ENCODE peak calls at places on chromosomes 7 and 10, in eight cellular contexts. B is amniotic stem cell; M is activated CD4-positive, alpha-beta T cell treated with anti-CD3 and anti-CD28 coated beads, Interleukin-2, amount 50 U/mL, for 1 hour; D is nephron progenitor cell; A is foreskin fibroblast; O is Peyer's patch; L is AG10803; N is activated T-helper 1 cell treated with anti-CD3 and anti-CD28 coated beads, Interleukin-2, amount 50 U/mL, for 16 hours. H is an unnamed sample.

GRCh38 chr10:124629410-124629809 is 114.8 kb downstream of the FAM53B start:
- DNase-seq in N (no peak), B (no peak), L (peak; percentile 39), M (no peak), A (no peak), D (no peak), O (no peak), H (no peak)

GRCh38 chr7:20738517-20739481 is 47.9 kb downstream of the SP8 start:
- DNase-seq in B (no peak), A (no peak), N (no peak), M (no peak), L (no peak), D (no peak), O (no peak), H (no peak)

GRCh38 chr7:9983048-9983447 is 990.6 kb upstream of the PHF14 start:
- DNase-seq in B (no peak), M (no peak), O (no peak), L (no peak), D (no peak), A (no peak), N (no peak), H (no peak)

GRCh38 chr10:132987671-132988571 is 45.6 kb upstream of the CFAP46 start:
- DNase-seq in O (no peak), N (no peak), M (no peak), A (peak; percentile 95), D (no peak), L (peak; percentile 97), B (peak; percentile 78), H (peak; percentile 44)

GRCh38 chr10:50224330-50224952 is 26.9 kb downstream of the ASAH2 start:
- DNase-seq in O (peak; percentile 68), A (peak; percentile 66), B (peak; percentile 53), D (peak; percentile 12), N (no peak), M (no peak), L (peak; percentile 61), H (peak; percentile 19)

GRCh38 chr10:124508070-124508667 is 46.5 kb downstream of the LHPP start:
- DNase-seq in D (no peak), M (no peak), O (no peak), A (no peak), L (no peak), B (no peak), N (no peak), H (no peak)

GRCh38 chr7:87144173-87144657 is 8.0 kb upstream of the DMTF1 start:
- DNase-seq in N (no peak), O (no peak), L (no peak), B (no peak), D (no peak), A (no peak), M (no peak), H (no peak)

GRCh38 chr7:41058986-41059741 is 643.7 kb downstream of the INHBA start:
- DNase-seq in B (no peak), D (no peak), O (no peak), A (peak; percentile 33), N (no peak), M (no peak), L (no peak), H (no peak)

GRCh38 chr10:13054844-13055243 is 45.1 kb upstream of the OPTN start:
- DNase-seq in M (no peak), D (no peak), N (no peak), O (no peak), B (no peak), A (no peak), L (no peak), H (no peak)

GRCh38 chr7:55065511-55066229 is 46.9 kb downstream of the EGFR start:
- DNase-seq in O (no peak), B (peak; percentile 83), L (peak; percentile 91), N (no peak), D (peak; percentile 16), A (peak; percentile 86), M (no peak), H (peak; percentile 68)

GRCh38 chr7:1531263-1531978 is 919 bp downstream of the MAFK start:
- DNase-seq in L (peak; percentile 36), N (peak; percentile 36), M (peak; percentile 46), D (peak; percentile 48), B (no peak), A (no peak), O (peak; percentile 68), H (no peak)

GRCh38 chr10:14507156-14507555 is 176.4 kb upstream of the FRMD4A start:
- DNase-seq in O (peak; percentile 49), N (no peak), D (no peak), M (peak; percentile 52), A (no peak), B (no peak), L (no peak), H (peak; percentile 32)

GRCh38 chr10:119807960-119808697 is 64.5 kb downstream of the MCMBP start:
- DNase-seq in M (no peak), D (no peak), A (peak; percentile 75), O (no peak), N (no peak), B (no peak), L (peak; percentile 91), H (no peak)

GRCh38 chr10:1412531-1413189 is 324.7 kb downstream of the ADARB2 start:
- DNase-seq in O (no peak), M (no peak), D (no peak), B (no peak), N (no peak), A (no peak), L (no peak), H (no peak)

GRCh38 chr7:122790558-122790957 is 87.8 kb upstream of the RNF148 start:
- DNase-seq in L (no peak), B (no peak), N (no peak), A (no peak), O (no peak), M (no peak), D (no peak), H (no peak)

GRCh38 chr7:20744913-20745587 is 41.6 kb downstream of the SP8 start:
- DNase-seq in B (no peak), M (no peak), L (no peak), N (no peak), D (no peak), O (no peak), A (no peak), H (no peak)

GRCh38 chr7:47702096-47702495 is 120.2 kb upstream of the TNS3 start:
- DNase-seq in D (no peak), N (no peak), O (no peak), B (no peak), M (no peak), L (no peak), A (no peak), H (no peak)

GRCh38 chr10:35502697-35503096 is 102.4 kb upstream of the GJD4 start:
- DNase-seq in O (no peak), B (no peak), L (no peak), D (no peak), M (no peak), A (no peak), N (no peak), H (no peak)

GRCh38 chr7:100127866-100128601 is 1.3 kb downstream of the MBLAC1 start:
- DNase-seq in L (no peak), O (peak; percentile 57), M (peak; percentile 22), D (peak; percentile 44), N (no peak), B (no peak), A (no peak), H (no peak)

GRCh38 chr10:1659221-1659791 is 78.0 kb downstream of the ADARB2 start:
- DNase-seq in L (no peak), A (no peak), D (no peak), B (no peak), O (no peak), M (no peak), N (no peak), H (no peak)

GRCh38 chr10:89646833-89647570 is 2.0 kb upstream of the PANK1 start:
- DNase-seq in L (peak; percentile 13), N (no peak), O (no peak), D (no peak), A (no peak), B (no peak), M (no peak), H (no peak)

GRCh38 chr10:70191906-70192305 is 21.6 kb upstream of the SAR1A start:
- DNase-seq in O (no peak), L (peak; percentile 98), A (peak; percentile 87), D (no peak), M (no peak), B (peak; percentile 74), N (no peak), H (no peak)

GRCh38 chr10:48802611-48803046 is 118.0 kb downstream of the WDFY4 start:
- DNase-seq in M (no peak), L (no peak), A (no peak), B (no peak), O (no peak), N (no peak), D (no peak), H (no peak)

GRCh38 chr10:125149278-125150047 is 10.9 kb downstream of the CTBP2 start:
- DNase-seq in N (no peak), A (peak; percentile 79), L (peak; percentile 72), D (no peak), M (no peak), B (no peak), O (peak; percentile 90), H (no peak)

GRCh38 chr10:52466464-52466863 is 152.4 kb downstream of the DKK1 start:
- DNase-seq in B (no peak), M (no peak), A (peak; percentile 25), O (no peak), N (no peak), L (peak; percentile 53), D (no peak), H (no peak)

GRCh38 chr7:74455933-74456332 is 2.2 kb downstream of the GTF2IRD1 start:
- DNase-seq in D (no peak), B (no peak), N (no peak), O (no peak), A (no peak), M (no peak), L (no peak), H (no peak)

GRCh38 chr10:7043051-7043653 is 367.7 kb downstream of the SFMBT2 start:
- DNase-seq in M (no peak), B (no peak), A (no peak), O (no peak), L (no peak), D (no peak), N (no peak), H (no peak)

GRCh38 chr7:7475601-7476000 is 60.1 kb downstream of the COL28A1 start:
- DNase-seq in O (no peak), N (no peak), M (no peak), B (no peak), A (no peak), L (no peak), D (no peak), H (no peak)

GRCh38 chr10:132374176-132374575 is 22.8 kb upstream of the PWWP2B start:
- DNase-seq in L (no peak), M (no peak), N (no peak), B (no peak), O (peak; percentile 40), A (no peak), D (no peak), H (no peak)

GRCh38 chr7:522071-522937 is 2.7 kb upstream of the PDGFA start:
- DNase-seq in N (no peak), B (no peak), L (peak; percentile 31), O (peak; percentile 80), D (peak; percentile 63), A (no peak), M (no peak), H (no peak)

GRCh38 chr7:28626629-28627262 is 214.4 kb downstream of the CREB5 start:
- DNase-seq in B (no peak), M (no peak), N (no peak), L (peak; percentile 31), O (no peak), A (no peak), D (peak; percentile 30), H (no peak)

GRCh38 chr10:51344371-51344770 is 270.1 kb downstream of the PRKG1 start:
- DNase-seq in N (no peak), D (no peak), O (no peak), B (no peak), L (no peak), M (no peak), A (peak; percentile 15), H (no peak)

GRCh38 chr10:46554166-46554781 is 2.2 kb downstream of the GPRIN2 start:
- DNase-seq in A (no peak), B (no peak), D (peak; percentile 1), L (no peak), N (no peak), M (no peak), O (no peak), H (no peak)

GRCh38 chr7:8251195-8251594 is 10.8 kb downstream of the ICA1 start:
- DNase-seq in M (no peak), B (no peak), D (no peak), O (no peak), N (no peak), A (no peak), L (no peak), H (no peak)

H was measured in pulmonary artery endothelial cell.